ENCODE peak calls at places on chromosome 22, in eight cellular contexts. L, U, N, K, O, E, F and S are unnamed samples.

GRCh38 chr22:50308986-50309600 is 1.6 kb upstream of the PLXNB2 start:
- DNase-seq in L (no peak), U (no peak), N (no peak), K (no peak), O (no peak), E (no peak), F (no peak), S (no peak)

GRCh38 chr22:36274547-36274946 is 21.6 kb downstream of the APOL1 start:
- DNase-seq in L (no peak), U (no peak), N (no peak), K (no peak), O (no peak), E (no peak), F (no peak), S (no peak)

GRCh38 chr22:46564084-46564714 is 26.8 kb upstream of the CELSR1 start:
- DNase-seq in L (no peak), U (no peak), N (no peak), K (no peak), O (no peak), E (no peak), F (no peak), S (no peak)

GRCh38 chr22:35930933-35931332 is 97.7 kb downstream of the RBFOX2 start:
- DNase-seq in L (peak), U (no peak), N (no peak), K (peak), O (peak), E (peak), F (no peak), S (no peak)

GRCh38 chr22:50620861-50621490 is 7.0 kb downstream of the ARSA start:
- DNase-seq in L (no peak), U (no peak), N (no peak), K (no peak), O (peak), E (no peak), F (no peak), S (no peak)

GRCh38 chr22:35900483-35901168 is 128.0 kb downstream of the RBFOX2 start:
- DNase-seq in L (peak), U (no peak), N (no peak), K (peak), O (peak), E (no peak), F (no peak), S (no peak)

GRCh38 chr22:44839061-44839460 is 86.7 kb downstream of the ARHGAP8 start:
- DNase-seq in L (no peak), U (no peak), N (no peak), K (no peak), O (no peak), E (no peak), F (no peak), S (no peak)

GRCh38 chr22:47366026-47366767 is 603.7 kb downstream of the TBC1D22A start:
- DNase-seq in L (no peak), U (peak), N (no peak), K (no peak), O (no peak), E (no peak), F (no peak), S (no peak)

GRCh38 chr22:29167032-29167911 is 38.4 kb upstream of the EMID1 start:
- DNase-seq in L (no peak), U (no peak), N (no peak), K (no peak), O (no peak), E (no peak), F (no peak), S (no peak)

GRCh38 chr22:11253000-11253511 is 4274.9 kb upstream of the OR11H1 start:
- DNase-seq in L (no peak), U (peak), N (no peak), K (no peak), O (no peak), E (no peak), F (no peak), S (no peak)

GRCh38 chr22:43743131-43743530 is 69.0 kb downstream of the EFCAB6 start:
- DNase-seq in L (no peak), U (no peak), N (peak), K (no peak), O (no peak), E (no peak), F (no peak), S (no peak)

GRCh38 chr22:45216133-45217003 is 24.3 kb downstream of the KIAA0930 start:
- DNase-seq in L (no peak), U (no peak), N (peak), K (no peak), O (peak), E (no peak), F (no peak), S (no peak)

GRCh38 chr22:44685384-44686056 is 16.5 kb upstream of the PRR5 start:
- DNase-seq in L (peak), U (no peak), N (peak), K (peak), O (peak), E (no peak), F (no peak), S (no peak)

DNA sequence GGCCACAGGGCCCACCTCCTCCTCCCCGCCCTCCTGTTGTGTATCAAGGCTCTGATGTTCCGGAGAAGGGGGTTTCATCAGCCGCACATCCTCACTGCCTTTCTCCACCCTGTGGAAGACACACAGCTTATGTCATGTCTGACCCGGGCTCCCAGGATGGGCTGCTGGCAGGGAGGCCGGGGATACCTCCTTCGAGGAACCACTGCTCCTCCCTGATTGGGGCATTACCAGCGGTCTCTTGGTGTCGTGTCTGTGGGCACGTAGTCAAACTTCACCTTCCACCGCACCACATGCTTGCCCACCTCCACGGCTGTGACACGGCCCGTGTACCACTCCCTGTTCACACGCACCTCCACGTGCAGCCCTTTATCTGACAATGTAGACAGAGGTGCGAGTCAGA is 35.9 kb downstream of the MORC2 start:
- DNase-seq in L (no peak), U (no peak), N (no peak), K (no peak), O (no peak), E (no peak), F (no peak), S (no peak)
- TF ChIP-seq CTCF in L (no peak), U (no peak), N (no peak), K (no peak), O (no peak), E (no peak), F (no peak), S (no peak)

GRCh38 chr22:40593460-40594273 is 42.9 kb downstream of the MRTFA start:
- DNase-seq in L (no peak), U (no peak), N (no peak), K (no peak), O (no peak), E (no peak), F (no peak), S (no peak)
- TF ChIP-seq CTCF in L (no peak), U (no peak), N (no peak), K (no peak), O (no peak), E (no peak), F (no peak), S (no peak)

GRCh38 chr22:30413001-30413400 is 12.6 kb upstream of the MTFP1 start:
- DNase-seq in L (no peak), U (no peak), N (no peak), K (no peak), O (no peak), E (no peak), F (no peak), S (no peak)
- TF ChIP-seq CTCF in L (no peak), U (no peak), N (no peak), K (no peak), O (no peak), E (no peak), F (no peak), S (no peak)

DNA sequence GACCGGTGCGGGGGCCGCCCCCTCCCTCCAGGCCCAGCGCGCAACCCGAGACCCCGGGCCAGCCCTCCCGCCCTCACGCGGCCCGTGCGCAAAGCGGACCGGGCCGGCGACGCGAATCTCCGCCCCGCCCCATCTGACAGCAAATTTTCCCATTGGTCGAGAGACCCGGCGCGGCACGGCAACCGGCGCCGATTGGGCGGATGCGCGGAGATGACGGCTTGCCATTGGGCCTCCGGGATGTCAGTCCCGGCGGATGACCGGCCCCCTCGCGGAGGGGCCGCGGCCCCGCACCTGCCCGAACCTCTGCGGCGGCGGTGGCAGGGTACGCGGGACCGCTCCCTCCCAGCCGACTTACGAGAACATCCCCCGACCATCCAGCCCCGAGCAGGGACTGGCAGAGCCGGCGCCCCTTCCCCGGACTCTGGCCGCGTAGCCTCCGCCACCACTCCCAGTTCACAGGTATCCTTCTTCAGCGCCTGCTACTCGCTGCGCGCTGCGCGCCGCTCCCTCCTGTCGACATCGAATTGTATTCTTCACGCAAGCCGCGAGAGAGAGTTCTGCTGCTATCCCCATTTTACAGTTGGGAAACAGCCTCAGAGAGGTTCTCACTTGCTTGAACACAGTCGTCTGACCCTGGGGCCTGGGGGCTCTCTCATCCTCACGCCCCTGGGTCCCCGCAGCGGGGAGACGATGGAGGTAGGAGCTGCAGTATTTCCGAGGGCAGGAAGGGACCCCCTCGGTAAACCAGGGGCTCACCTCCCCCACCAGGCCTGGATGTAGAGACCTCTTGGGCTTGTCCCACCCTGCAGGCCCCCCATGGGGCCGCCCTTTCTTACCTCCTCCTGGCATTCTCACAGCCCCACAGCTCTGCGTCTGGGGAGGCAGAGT is at the start of gene ARVCF:
- DNase-seq in L (peak), U (peak), N (peak), K (peak), O (peak), E (peak), F (peak), S (peak)
- TF ChIP-seq CTCF in L (no peak), U (peak), N (no peak), K (no peak), O (no peak), E (no peak), F (peak), S (peak)

DNA sequence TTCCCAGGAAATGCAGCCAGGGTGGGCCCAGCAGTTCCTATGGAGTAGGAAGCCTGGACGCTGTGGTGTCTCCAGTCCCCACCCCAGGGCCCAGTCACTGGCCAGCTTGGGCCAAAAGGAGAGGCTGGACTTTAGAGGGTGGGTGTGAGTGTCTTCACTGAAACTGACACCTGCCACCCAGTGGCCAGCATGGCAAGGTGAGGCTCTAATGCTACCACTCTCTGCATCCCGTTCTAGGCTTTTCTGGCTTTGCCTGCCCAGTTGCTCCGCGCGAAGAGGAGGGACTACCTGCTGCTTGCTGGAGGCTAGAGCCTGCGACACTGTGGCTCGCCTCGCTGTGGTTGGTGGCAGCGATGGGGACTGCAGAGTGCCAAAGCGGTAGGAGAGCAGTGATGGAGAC is 35.4 kb downstream of the C22orf42 start:
- DNase-seq in L (no peak), U (no peak), N (peak), K (no peak), O (no peak), E (no peak), F (no peak), S (no peak)
- TF ChIP-seq CTCF in L (peak), U (no peak), N (no peak), K (peak), O (no peak), E (no peak), F (no peak), S (peak)

GRCh38 chr22:42313204-42313603 is 42.8 kb upstream of the TCF20 start:
- DNase-seq in L (no peak), U (no peak), N (no peak), K (no peak), O (no peak), E (no peak), F (no peak), S (no peak)
- TF ChIP-seq CTCF in L (no peak), U (no peak), N (no peak), K (no peak), O (no peak), E (no peak), F (no peak), S (no peak)

GRCh38 chr22:23858484-23858815 is 775 bp downstream of the SLC2A11 start:
- DNase-seq in L (no peak), U (no peak), N (no peak), K (no peak), O (no peak), E (no peak), F (no peak), S (no peak)

GRCh38 chr22:23857606-23858483 is at the start of gene SLC2A11:
- DNase-seq in L (peak), U (peak), N (peak), K (peak), O (peak), E (peak), F (peak), S (peak)

GRCh38 chr22:23862103-23862502 is 4.4 kb downstream of the SLC2A11 start:
- DNase-seq in L (peak), U (no peak), N (peak), K (peak), O (peak), E (no peak), F (no peak), S (no peak)

GRCh38 chr22:23859201-23859600 is 1.5 kb downstream of the SLC2A11 start:
- DNase-seq in L (no peak), U (no peak), N (no peak), K (no peak), O (no peak), E (no peak), F (no peak), S (no peak)

GRCh38 chr22:23856721-23857605 is 712 bp upstream of the SLC2A11 start:
- DNase-seq in L (peak), U (peak), N (peak), K (no peak), O (peak), E (peak), F (no peak), S (peak)
- TF ChIP-seq CTCF in L (peak), U (no peak), N (no peak), K (no peak), O (no peak), E (peak), F (peak), S (peak)

GRCh38 chr22:25903294-25903693 is 161.3 kb downstream of the MYO18B start:
- DNase-seq in L (no peak), U (no peak), N (peak), K (peak), O (no peak), E (no peak), F (no peak), S (no peak)
- TF ChIP-seq CTCF in L (peak), U (no peak), N (peak), K (no peak), O (no peak), E (no peak), F (no peak), S (peak)

DNA sequence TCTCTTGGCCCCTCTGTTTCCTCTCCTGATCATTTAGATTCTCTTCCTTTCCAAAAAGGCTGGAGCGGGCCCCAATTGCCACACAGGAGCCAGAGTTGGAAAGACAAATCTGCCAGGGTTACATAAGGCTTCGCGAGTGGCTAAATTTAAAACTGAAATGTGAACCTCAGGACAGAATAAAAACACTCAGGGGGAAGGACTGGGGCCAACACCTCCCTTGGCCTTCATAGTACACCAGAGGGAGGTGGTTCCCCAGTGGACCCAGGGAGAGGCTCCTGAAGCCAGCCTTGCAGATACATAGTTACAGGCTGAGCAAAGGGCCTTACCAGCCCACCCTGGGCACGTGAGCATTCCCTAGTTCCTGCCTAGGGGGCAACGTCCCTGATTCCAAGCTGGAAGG is 150.1 kb downstream of the MN1 start:
- DNase-seq in L (no peak), U (no peak), N (no peak), K (no peak), O (no peak), E (no peak), F (no peak), S (no peak)
- TF ChIP-seq CTCF in L (no peak), U (no peak), N (no peak), K (no peak), O (no peak), E (no peak), F (no peak), S (no peak)

GRCh38 chr22:38925571-38926041 is 31.8 kb upstream of the APOBEC3A start:
- DNase-seq in L (no peak), U (no peak), N (no peak), K (no peak), O (peak), E (no peak), F (no peak), S (no peak)

GRCh38 chr22:38924197-38924952 is 33.0 kb upstream of the APOBEC3A start:
- DNase-seq in L (peak), U (peak), N (no peak), K (peak), O (peak), E (peak), F (peak), S (peak)

GRCh38 chr22:38930512-38930911 is 26.9 kb upstream of the APOBEC3A start:
- DNase-seq in L (no peak), U (no peak), N (no peak), K (no peak), O (no peak), E (no peak), F (no peak), S (no peak)

GRCh38 chr22:38923463-38924196 is 33.8 kb upstream of the APOBEC3A start:
- DNase-seq in L (peak), U (peak), N (no peak), K (peak), O (peak), E (peak), F (peak), S (peak)

GRCh38 chr22:38927033-38927789 is 30.2 kb upstream of the APOBEC3A start:
- DNase-seq in L (no peak), U (peak), N (peak), K (peak), O (peak), E (no peak), F (peak), S (no peak)
- TF ChIP-seq CTCF in L (peak), U (peak), N (peak), K (peak), O (peak), E (peak), F (peak), S (peak)